ENCODE peak calls at places on chromosomes 4 and X, in ten cellular contexts. C is PC-3; N is thoracic aorta; Q is SJSA1; B is small intestine; E is cardiac muscle cell; X is naive thymus-derived CD4-positive, alpha-beta T cell; A is sigmoid colon; V is lower lobe of right lung; J is Karpas-422. U is an unnamed sample.

GRCh38 chr4:41323186-41323585 is 66.5 kb downstream of the UCHL1 start:
- DNase-seq in A (no peak), X (no peak), J (no peak), B (no peak), Q (no peak), N (no peak), C (no peak), V (no peak), E (no peak), U (no peak)

GRCh38 chr4:25291158-25291733 is 21.3 kb upstream of the ZCCHC4 start:
- DNase-seq in N (no peak), J (no peak), C (no peak), B (no peak), Q (no peak), V (no peak), X (no peak), E (no peak), A (no peak), U (no peak)

GRCh38 chrX:105136786-105137185 is 83.7 kb downstream of the TEX13A start:
- DNase-seq in N (no peak), Q (no peak), V (no peak), C (peak; percentile 94), J (no peak), E (no peak), X (no peak), B (no peak), A (no peak), U (no peak)

GRCh38 chrX:136812286-136812685 is 31.6 kb upstream of the ARHGEF6 start:
- DNase-seq in N (no peak), A (no peak), E (no peak), C (no peak), V (no peak), Q (no peak), J (no peak), X (no peak), B (no peak), U (no peak)

GRCh38 chrX:19785647-19786046 is 101.8 kb downstream of the SH3KBP1 start:
- DNase-seq in C (no peak), V (no peak), A (no peak), Q (no peak), J (no peak), E (no peak), B (no peak), X (no peak), N (no peak), U (no peak)

GRCh38 chr4:3834921-3835521 is 68.8 kb downstream of the ADRA2C start:
- DNase-seq in X (no peak), J (peak; percentile 51), Q (no peak), N (no peak), A (no peak), E (no peak), B (no peak), C (no peak), V (peak; percentile 41), U (no peak)

GRCh38 chr4:82785248-82786003 is 13.2 kb downstream of the SCD5 start:
- DNase-seq in N (no peak), C (peak; percentile 83), Q (peak; percentile 92), A (no peak), J (peak; percentile 76), V (no peak), X (no peak), E (no peak), B (peak; percentile 51), U (no peak)

GRCh38 chr4:118237531-118237930 is 115.3 kb downstream of the PRSS12 start:
- DNase-seq in Q (no peak), V (no peak), E (no peak), B (no peak), J (no peak), A (no peak), C (no peak), X (no peak), N (no peak), U (no peak)

GRCh38 chr4:78610546-78611214 is 59.1 kb downstream of the ANXA3 start:
- DNase-seq in B (no peak), Q (no peak), V (no peak), E (no peak), J (peak; percentile 42), C (no peak), X (no peak), N (no peak), A (no peak), U (no peak)

GRCh38 chr4:99506781-99507180 is 4.0 kb upstream of the C4orf17 start:
- DNase-seq in Q (no peak), B (no peak), C (peak; percentile 4), A (no peak), J (no peak), N (no peak), E (no peak), X (no peak), V (no peak), U (no peak)

DNA sequence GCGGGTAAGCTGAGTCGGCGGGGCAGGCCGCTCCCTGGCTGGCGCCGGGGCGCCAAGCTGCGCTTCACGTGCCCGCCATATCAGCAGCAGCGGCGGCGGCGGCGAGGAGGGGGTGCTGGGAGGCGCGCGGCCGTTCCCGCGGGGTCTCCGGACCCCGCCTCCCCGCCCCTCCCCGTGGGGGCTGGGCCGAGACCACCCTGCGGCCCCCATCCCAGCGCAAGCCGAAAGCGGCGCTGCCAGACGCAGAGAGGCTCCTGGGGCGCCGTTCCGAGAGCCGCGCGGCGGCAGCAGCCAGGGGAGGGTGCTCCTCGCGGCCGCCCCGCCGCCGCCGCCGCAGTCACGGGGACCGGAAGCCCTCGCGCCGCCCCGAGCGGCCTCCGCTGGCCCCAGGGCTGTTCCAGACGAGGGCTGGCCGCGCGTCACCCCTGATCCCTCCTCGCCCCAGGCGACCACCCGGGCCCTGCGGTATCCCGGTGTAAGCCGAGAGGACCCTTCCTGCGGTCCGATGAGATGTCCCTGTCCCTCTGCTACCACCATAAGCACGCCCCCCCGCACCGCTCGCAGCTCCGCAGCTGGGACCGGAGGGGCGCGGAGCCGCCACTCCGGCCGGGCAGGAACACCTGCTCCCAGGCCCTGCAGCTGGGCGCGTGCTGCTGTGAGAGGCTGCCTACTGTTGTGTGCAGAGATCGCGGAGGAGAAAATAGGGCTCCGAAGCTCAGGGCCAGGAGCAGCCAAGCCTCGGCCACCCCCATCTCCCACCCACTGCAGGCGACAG is 7.4 kb upstream of the BCOR start:
- DNase-seq in V (peak; percentile 61), A (no peak), Q (peak; percentile 59), E (peak; percentile 71), J (peak; percentile 73), N (no peak), B (no peak), X (no peak), C (no peak), U (no peak)
- H3K4me1 ChIP-seq in V (peaks cover 22% of the 10 kb centered on the region), A (no peaks in the 10 kb centered on the region), Q (peaks cover 42% of the 10 kb centered on the region), E (peaks cover 53% of the 10 kb centered on the region), J (peaks cover 60% of the 10 kb centered on the region), N (peaks cover 19% of the 10 kb centered on the region), B (no peaks in the 10 kb centered on the region), X (no peaks in the 10 kb centered on the region), C (peaks cover 41% of the 10 kb centered on the region), U (peaks cover 4% of the 10 kb centered on the region)

DNA sequence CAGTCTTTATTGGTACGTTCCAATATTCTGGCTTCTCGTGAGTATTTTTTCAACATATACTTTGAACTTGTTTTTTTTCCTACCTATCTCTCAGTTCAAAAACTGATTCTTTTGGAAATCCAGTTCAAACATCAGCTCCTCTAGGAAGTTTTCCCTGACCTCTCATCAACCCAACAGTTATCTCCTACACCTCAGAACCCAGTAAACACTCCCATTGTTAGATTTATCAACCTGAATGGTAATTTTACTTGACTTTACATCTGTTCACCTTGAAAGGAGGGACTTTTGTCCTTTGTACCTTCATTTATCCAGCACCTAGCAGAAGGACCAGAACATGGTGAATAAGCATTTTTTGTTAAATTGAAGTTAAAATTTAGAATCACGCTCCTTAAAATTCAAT is 13.6 kb downstream of the CAMK2D start:
- DNase-seq in Q (no peak), C (no peak), B (no peak), N (no peak), E (no peak), A (no peak), V (no peak), X (no peak), J (no peak), U (no peak)
- H3K36me3 ChIP-seq in Q (peaks cover 9% of the 10 kb centered on the region), C (no peaks in the 10 kb centered on the region), B (peaks cover 2% of the 10 kb centered on the region), N (no peaks in the 10 kb centered on the region), E (no peaks in the 10 kb centered on the region), A (no peaks in the 10 kb centered on the region), V (no peaks in the 10 kb centered on the region), X (no peaks in the 10 kb centered on the region), J (peaks cover 77% of the 10 kb centered on the region), U (no peaks in the 10 kb centered on the region)

GRCh38 chrX:154729439-154729838 is 21.4 kb downstream of the GAB3 start:
- DNase-seq in B (no peak), A (no peak), V (no peak), N (no peak), E (no peak), C (no peak), X (no peak), Q (no peak), J (no peak), U (no peak)
- H3K4me1 ChIP-seq in B (peaks cover 3% of the 10 kb centered on the region), A (no peaks in the 10 kb centered on the region), V (peaks cover 95% of the 10 kb centered on the region), N (peaks cover 92% of the 10 kb centered on the region), E (no peaks in the 10 kb centered on the region), C (peaks cover 58% of the 10 kb centered on the region), X (peaks cover 24% of the 10 kb centered on the region), Q (peaks cover 61% of the 10 kb centered on the region), J (peaks cover 9% of the 10 kb centered on the region), U (peaks cover 65% of the 10 kb centered on the region)

GRCh38 chr4:102868153-102868781 is 525 bp upstream of the CISD2 start:
- DNase-seq in N (no peak), V (peak; percentile 47), C (no peak), E (no peak), X (no peak), Q (no peak), A (peak; percentile 66), J (peak; percentile 62), B (no peak), U (no peak)
- H3K36me3 ChIP-seq in N (no peaks in the 10 kb centered on the region), V (no peaks in the 10 kb centered on the region), C (no peaks in the 10 kb centered on the region), E (no peaks in the 10 kb centered on the region), X (no peaks in the 10 kb centered on the region), Q (no peaks in the 10 kb centered on the region), A (no peaks in the 10 kb centered on the region), J (peaks cover 41% of the 10 kb centered on the region), B (no peaks in the 10 kb centered on the region), U (no peaks in the 10 kb centered on the region)

GRCh38 chrX:151030845-151031244 is 47.7 kb downstream of the HMGB3 start:
- DNase-seq in V (no peak), X (no peak), C (peak; percentile 9), N (no peak), Q (no peak), B (no peak), J (no peak), A (no peak), E (no peak), U (no peak)

DNA sequence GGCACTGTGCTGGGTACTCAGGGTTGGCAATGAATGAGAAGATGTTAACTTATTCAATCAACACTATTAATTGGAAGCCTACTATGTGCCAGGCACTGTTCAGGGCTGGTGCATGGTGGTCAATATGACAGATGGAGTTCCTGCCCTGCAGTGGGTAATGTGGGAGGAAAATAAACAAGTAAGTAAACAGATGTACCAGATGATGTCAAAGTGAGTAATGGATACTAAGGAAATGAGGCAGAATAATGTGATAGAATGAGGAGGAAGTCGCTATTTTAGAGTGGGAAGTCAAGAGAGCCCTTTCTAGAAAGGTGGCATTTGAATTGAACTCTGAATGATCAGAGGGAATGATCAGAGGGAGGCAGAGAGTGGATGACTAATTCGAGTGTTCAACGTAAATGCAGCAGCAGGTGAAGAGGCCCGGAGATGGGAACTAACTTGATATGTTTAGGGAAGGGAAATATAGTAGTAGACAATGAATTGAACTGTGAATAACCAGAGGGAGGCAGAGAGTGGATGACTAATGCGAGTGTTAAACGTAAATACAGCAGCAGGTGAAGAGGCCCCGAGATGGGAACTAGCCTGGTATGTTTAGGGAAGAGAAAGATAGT is 48.3 kb downstream of the HMGB3 start:
- DNase-seq in N (no peak), J (no peak), E (no peak), V (no peak), A (no peak), X (no peak), C (peak; percentile 54), Q (no peak), B (no peak), U (no peak)
- H3K4me1 ChIP-seq in N (no peaks in the 10 kb centered on the region), J (no peaks in the 10 kb centered on the region), E (no peaks in the 10 kb centered on the region), V (no peaks in the 10 kb centered on the region), A (no peaks in the 10 kb centered on the region), X (no peaks in the 10 kb centered on the region), C (peaks cover 15% of the 10 kb centered on the region), Q (no peaks in the 10 kb centered on the region), B (no peaks in the 10 kb centered on the region), U (no peaks in the 10 kb centered on the region)